ENCODE peak calls at places on chromosomes 12 and 14, in seven cellular contexts. One of them, this sample, is unnamed.

GRCh38 chr12:98262886-98263285 is 252.5 kb upstream of the TMPO start:
- DNase-seq in heart left ventricle: no peak
- DNase-seq in lower lobe of right lung: no peak
- DNase-seq in A549: no peak
- DNase-seq in BE2C: no peak
- DNase-seq in GM12878: no peak
- DNase-seq in fibroblast of pulmonary artery: no peak
- DNase-seq in this sample: no peak

GRCh38 chr12:47270782-47271664 is 191.3 kb upstream of the AMIGO2 start:
- DNase-seq in GM12878: no peak
- DNase-seq in A549: peak
- DNase-seq in fibroblast of pulmonary artery: peak
- DNase-seq in BE2C: no peak
- DNase-seq in heart left ventricle: no peak
- DNase-seq in lower lobe of right lung: no peak
- DNase-seq in this sample: no peak

GRCh38 chr12:43807361-43807760 is 1.2 kb upstream of the TWF1 start:
- DNase-seq in GM12878: no peak
- DNase-seq in lower lobe of right lung: no peak
- DNase-seq in fibroblast of pulmonary artery: no peak
- DNase-seq in heart left ventricle: no peak
- DNase-seq in BE2C: no peak
- DNase-seq in A549: no peak
- DNase-seq in this sample: no peak

GRCh38 chr14:48937796-48938195 is 648.4 kb downstream of the RPS29 start:
- DNase-seq in A549: no peak
- DNase-seq in lower lobe of right lung: no peak
- DNase-seq in BE2C: no peak
- DNase-seq in heart left ventricle: no peak
- DNase-seq in fibroblast of pulmonary artery: peak
- DNase-seq in GM12878: no peak
- DNase-seq in this sample: no peak

GRCh38 chr12:132806857-132807256 is 21.8 kb downstream of the GOLGA3 start:
- DNase-seq in lower lobe of right lung: no peak
- DNase-seq in BE2C: no peak
- DNase-seq in A549: no peak
- DNase-seq in fibroblast of pulmonary artery: no peak
- DNase-seq in GM12878: no peak
- DNase-seq in heart left ventricle: no peak
- DNase-seq in this sample: no peak

GRCh38 chr12:49416892-49417291 is 49.6 kb downstream of the SPATS2 start:
- DNase-seq in heart left ventricle: no peak
- DNase-seq in A549: no peak
- DNase-seq in BE2C: no peak
- DNase-seq in GM12878: no peak
- DNase-seq in fibroblast of pulmonary artery: no peak
- DNase-seq in lower lobe of right lung: no peak
- DNase-seq in this sample: no peak

GRCh38 chr14:29321646-29322045 is 555.1 kb downstream of the FOXG1 start:
- DNase-seq in A549: no peak
- DNase-seq in lower lobe of right lung: no peak
- DNase-seq in fibroblast of pulmonary artery: peak
- DNase-seq in BE2C: no peak
- DNase-seq in GM12878: no peak
- DNase-seq in heart left ventricle: no peak
- DNase-seq in this sample: no peak

GRCh38 chr12:54631551-54631950 is 3.1 kb downstream of the LACRT start:
- DNase-seq in GM12878: no peak
- DNase-seq in BE2C: no peak
- DNase-seq in lower lobe of right lung: no peak
- DNase-seq in fibroblast of pulmonary artery: no peak
- DNase-seq in heart left ventricle: no peak
- DNase-seq in A549: no peak
- DNase-seq in this sample: no peak

GRCh38 chr14:21077672-21078071 is 7.6 kb downstream of the ARHGEF40 start:
- DNase-seq in heart left ventricle: no peak
- DNase-seq in A549: no peak
- DNase-seq in GM12878: no peak
- DNase-seq in BE2C: no peak
- DNase-seq in fibroblast of pulmonary artery: no peak
- DNase-seq in lower lobe of right lung: no peak
- DNase-seq in this sample: no peak

GRCh38 chr12:131311764-131312163 is 358.1 kb downstream of the ADGRD1 start:
- DNase-seq in lower lobe of right lung: no peak
- DNase-seq in BE2C: no peak
- DNase-seq in heart left ventricle: no peak
- DNase-seq in A549: no peak
- DNase-seq in fibroblast of pulmonary artery: no peak
- DNase-seq in GM12878: no peak
- DNase-seq in this sample: no peak

GRCh38 chr12:109744991-109745942 is 31.6 kb downstream of the FAM222A start:
- DNase-seq in lower lobe of right lung: peak
- DNase-seq in fibroblast of pulmonary artery: no peak
- DNase-seq in A549: no peak
- DNase-seq in heart left ventricle: no peak
- DNase-seq in GM12878: no peak
- DNase-seq in BE2C: peak
- DNase-seq in this sample: peak

GRCh38 chr14:33709711-33710110 is 241.2 kb downstream of the EGLN3 start:
- DNase-seq in heart left ventricle: no peak
- DNase-seq in lower lobe of right lung: no peak
- DNase-seq in A549: no peak
- DNase-seq in BE2C: no peak
- DNase-seq in GM12878: no peak
- DNase-seq in fibroblast of pulmonary artery: no peak
- DNase-seq in this sample: no peak

GRCh38 chr12:6363330-6364036 is 11.9 kb downstream of the SCNN1A start:
- DNase-seq in heart left ventricle: peak
- DNase-seq in A549: peak
- DNase-seq in lower lobe of right lung: peak
- DNase-seq in GM12878: no peak
- DNase-seq in BE2C: peak
- DNase-seq in fibroblast of pulmonary artery: peak
- DNase-seq in this sample: peak

GRCh38 chr14:69055125-69055524 is 76.0 kb upstream of the ACTN1 start:
- DNase-seq in heart left ventricle: no peak
- DNase-seq in lower lobe of right lung: no peak
- DNase-seq in fibroblast of pulmonary artery: peak
- DNase-seq in A549: no peak
- DNase-seq in GM12878: no peak
- DNase-seq in BE2C: no peak
- DNase-seq in this sample: no peak

GRCh38 chr14:104103061-104104005 is 17.8 kb downstream of the ASPG start:
- DNase-seq in lower lobe of right lung: peak
- DNase-seq in heart left ventricle: no peak
- DNase-seq in fibroblast of pulmonary artery: no peak
- DNase-seq in BE2C: no peak
- DNase-seq in A549: no peak
- DNase-seq in GM12878: no peak
- DNase-seq in this sample: no peak

GRCh38 chr12:68367903-68368302 is 35.7 kb upstream of the MDM1 start:
- DNase-seq in fibroblast of pulmonary artery: peak
- DNase-seq in A549: no peak
- DNase-seq in heart left ventricle: no peak
- DNase-seq in BE2C: no peak
- DNase-seq in lower lobe of right lung: no peak
- DNase-seq in GM12878: no peak
- DNase-seq in this sample: peak

GRCh38 chr14:36271939-36272907 is 48.2 kb downstream of the MBIP start:
- DNase-seq in lower lobe of right lung: peak
- DNase-seq in heart left ventricle: no peak
- DNase-seq in GM12878: no peak
- DNase-seq in fibroblast of pulmonary artery: peak
- DNase-seq in A549: no peak
- DNase-seq in BE2C: no peak
- DNase-seq in this sample: no peak

GRCh38 chr12:130713581-130713991 is 2.5 kb downstream of the RIMBP2 start:
- DNase-seq in GM12878: no peak
- DNase-seq in A549: no peak
- DNase-seq in BE2C: peak
- DNase-seq in fibroblast of pulmonary artery: no peak
- DNase-seq in lower lobe of right lung: no peak
- DNase-seq in heart left ventricle: no peak
- DNase-seq in this sample: no peak

GRCh38 chr14:103071544-103072251 is 12.3 kb upstream of the LBHD2 start:
- DNase-seq in A549: no peak
- DNase-seq in BE2C: no peak
- DNase-seq in heart left ventricle: no peak
- DNase-seq in GM12878: no peak
- DNase-seq in lower lobe of right lung: peak
- DNase-seq in fibroblast of pulmonary artery: no peak
- DNase-seq in this sample: no peak

GRCh38 chr14:99575043-99576023 is 28.7 kb downstream of the CCDC85C start:
- DNase-seq in heart left ventricle: peak
- DNase-seq in BE2C: peak
- DNase-seq in fibroblast of pulmonary artery: no peak
- DNase-seq in A549: peak
- DNase-seq in lower lobe of right lung: peak
- DNase-seq in GM12878: no peak
- DNase-seq in this sample: no peak

GRCh38 chr14:105014032-105014431 is 6.9 kb downstream of the CDCA4 start:
- DNase-seq in A549: no peak
- DNase-seq in GM12878: no peak
- DNase-seq in lower lobe of right lung: no peak
- DNase-seq in BE2C: no peak
- DNase-seq in heart left ventricle: no peak
- DNase-seq in fibroblast of pulmonary artery: no peak
- DNase-seq in this sample: no peak

GRCh38 chr12:37547611-37548010 is 769.0 kb upstream of the ALG10B start:
- DNase-seq in heart left ventricle: no peak
- DNase-seq in BE2C: no peak
- DNase-seq in fibroblast of pulmonary artery: no peak
- DNase-seq in GM12878: no peak
- DNase-seq in A549: no peak
- DNase-seq in lower lobe of right lung: no peak
- DNase-seq in this sample: no peak

GRCh38 chr14:97523936-97524335 is 726.8 kb downstream of the VRK1 start:
- DNase-seq in lower lobe of right lung: no peak
- DNase-seq in BE2C: no peak
- DNase-seq in A549: no peak
- DNase-seq in GM12878: no peak
- DNase-seq in heart left ventricle: no peak
- DNase-seq in fibroblast of pulmonary artery: no peak
- DNase-seq in this sample: no peak

DNA sequence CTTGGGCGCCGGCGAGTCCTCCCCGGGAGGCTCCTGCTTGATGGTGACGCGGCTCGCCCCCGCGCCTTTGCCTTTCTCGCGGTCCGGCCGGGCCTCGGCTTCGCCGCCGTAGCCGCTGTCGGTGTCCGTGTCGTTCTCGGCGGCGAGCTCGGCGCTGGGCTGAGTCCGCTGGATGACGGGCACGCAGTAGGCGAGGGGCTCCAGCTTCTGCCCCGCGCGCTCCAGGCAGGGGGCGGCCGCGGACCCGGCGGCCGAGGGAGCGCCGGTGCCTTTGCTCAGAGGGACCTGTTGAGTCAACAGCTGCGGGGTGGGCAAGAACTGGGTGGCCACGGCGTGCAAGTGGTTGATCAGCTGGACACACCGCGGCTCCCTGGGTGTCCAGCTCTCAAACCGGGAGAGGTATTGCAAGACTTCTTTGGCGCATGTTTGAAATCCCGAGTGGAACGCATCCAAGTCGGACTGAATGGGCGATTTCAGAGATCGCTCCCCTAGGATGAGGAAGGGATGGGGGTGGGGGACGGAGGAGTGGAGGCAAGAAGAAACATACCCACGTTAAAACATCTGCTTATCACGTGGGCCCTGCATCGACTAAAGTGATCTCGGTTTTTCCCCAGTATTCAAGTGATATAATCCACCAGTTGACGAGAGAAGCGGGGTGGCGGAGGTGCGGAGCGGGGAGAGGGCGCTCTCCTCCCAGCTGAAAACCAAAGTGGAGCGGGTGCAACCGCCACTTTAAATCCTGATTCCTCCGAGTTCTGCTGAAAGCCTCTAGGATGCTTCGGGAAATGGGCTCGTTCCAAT is 2.0 kb downstream of the BHLHE41 start:
- DNase-seq in GM12878: no peak
- DNase-seq in BE2C: peak
- DNase-seq in heart left ventricle: peak
- DNase-seq in A549: peak
- DNase-seq in fibroblast of pulmonary artery: peak
- DNase-seq in lower lobe of right lung: peak
- DNase-seq in this sample: no peak
- TF ChIP-seq CTCF in GM12878: peak
- TF ChIP-seq CTCF in BE2C: peak
- TF ChIP-seq CTCF in heart left ventricle: peak
- TF ChIP-seq CTCF in A549: peak
- TF ChIP-seq CTCF in fibroblast of pulmonary artery: peak
- TF ChIP-seq CTCF in lower lobe of right lung: no peak
- TF ChIP-seq CTCF in this sample: no peak

GRCh38 chr14:106378191-106378590 is 851.8 kb downstream of the TMEM121 start:
- DNase-seq in BE2C: no peak
- DNase-seq in heart left ventricle: no peak
- DNase-seq in A549: no peak
- DNase-seq in lower lobe of right lung: no peak
- DNase-seq in fibroblast of pulmonary artery: no peak
- DNase-seq in GM12878: no peak
- DNase-seq in this sample: no peak
- TF ChIP-seq CTCF in BE2C: peak
- TF ChIP-seq CTCF in heart left ventricle: no peak
- TF ChIP-seq CTCF in A549: no peak
- TF ChIP-seq CTCF in lower lobe of right lung: peak
- TF ChIP-seq CTCF in fibroblast of pulmonary artery: no peak
- TF ChIP-seq CTCF in GM12878: peak
- TF ChIP-seq CTCF in this sample: peak

GRCh38 chr12:106631797-106632196 is 49.0 kb downstream of the RFX4 start:
- DNase-seq in lower lobe of right lung: no peak
- DNase-seq in BE2C: no peak
- DNase-seq in A549: no peak
- DNase-seq in GM12878: no peak
- DNase-seq in heart left ventricle: no peak
- DNase-seq in fibroblast of pulmonary artery: no peak
- DNase-seq in this sample: no peak

GRCh38 chr12:106629797-106630669 is 47.2 kb downstream of the RFX4 start:
- DNase-seq in lower lobe of right lung: no peak
- DNase-seq in heart left ventricle: no peak
- DNase-seq in fibroblast of pulmonary artery: peak
- DNase-seq in BE2C: no peak
- DNase-seq in A549: no peak
- DNase-seq in GM12878: no peak
- DNase-seq in this sample: no peak

GRCh38 chr12:106632797-106633450 is 50.1 kb downstream of the RFX4 start:
- DNase-seq in fibroblast of pulmonary artery: no peak
- DNase-seq in GM12878: no peak
- DNase-seq in A549: peak
- DNase-seq in BE2C: no peak
- DNase-seq in heart left ventricle: no peak
- DNase-seq in lower lobe of right lung: no peak
- DNase-seq in this sample: no peak

GRCh38 chr12:106633451-106633823 is 50.6 kb downstream of the RFX4 start:
- DNase-seq in GM12878: no peak
- DNase-seq in heart left ventricle: no peak
- DNase-seq in A549: peak
- DNase-seq in BE2C: no peak
- DNase-seq in fibroblast of pulmonary artery: peak
- DNase-seq in lower lobe of right lung: no peak
- DNase-seq in this sample: no peak

GRCh38 chr12:106631150-106631549 is 48.3 kb downstream of the RFX4 start:
- DNase-seq in BE2C: no peak
- DNase-seq in heart left ventricle: no peak
- DNase-seq in fibroblast of pulmonary artery: no peak
- DNase-seq in A549: no peak
- DNase-seq in lower lobe of right lung: no peak
- DNase-seq in GM12878: no peak
- DNase-seq in this sample: no peak
- TF ChIP-seq CTCF in BE2C: peak
- TF ChIP-seq CTCF in heart left ventricle: no peak
- TF ChIP-seq CTCF in fibroblast of pulmonary artery: no peak
- TF ChIP-seq CTCF in A549: no peak
- TF ChIP-seq CTCF in lower lobe of right lung: no peak
- TF ChIP-seq CTCF in GM12878: no peak
- TF ChIP-seq CTCF in this sample: no peak

GRCh38 chr12:41998451-41998850 is 146.2 kb downstream of the GXYLT1 start:
- DNase-seq in heart left ventricle: no peak
- DNase-seq in BE2C: no peak
- DNase-seq in GM12878: no peak
- DNase-seq in fibroblast of pulmonary artery: no peak
- DNase-seq in A549: no peak
- DNase-seq in lower lobe of right lung: no peak
- DNase-seq in this sample: no peak
- TF ChIP-seq CTCF in heart left ventricle: no peak
- TF ChIP-seq CTCF in BE2C: no peak
- TF ChIP-seq CTCF in GM12878: no peak
- TF ChIP-seq CTCF in fibroblast of pulmonary artery: no peak
- TF ChIP-seq CTCF in A549: no peak
- TF ChIP-seq CTCF in lower lobe of right lung: no peak
- TF ChIP-seq CTCF in this sample: no peak

This sample was measured in CD14-positive monocyte.